ENCODE peak calls at places on chromosomes 11 and 22, in seven cellular contexts. One of them, this sample, is unnamed.

GRCh38 chr11:95832763-95833162 is 42.5 kb downstream of the CEP57 start:
- DNase-seq in IMR-90: peak; percentile 97
- DNase-seq in CD8-positive, alpha-beta T cell: no peak
- DNase-seq in HepG2: no peak
- DNase-seq in Peyer's patch: no peak
- DNase-seq in stomach: no peak
- DNase-seq in pancreas: no peak
- DNase-seq in this sample: no peak

GRCh38 chr22:43273902-43274484 is 69.2 kb downstream of the SCUBE1 start:
- DNase-seq in IMR-90: peak; percentile 46
- DNase-seq in CD8-positive, alpha-beta T cell: peak; percentile 64
- DNase-seq in HepG2: peak; percentile 47
- DNase-seq in Peyer's patch: peak; percentile 62
- DNase-seq in stomach: peak; percentile 47
- DNase-seq in pancreas: peak; percentile 28
- DNase-seq in this sample: no peak

GRCh38 chr22:44645083-44645482 is 56.9 kb upstream of the PRR5 start:
- DNase-seq in IMR-90: no peak
- DNase-seq in CD8-positive, alpha-beta T cell: no peak
- DNase-seq in HepG2: peak; percentile 82
- DNase-seq in Peyer's patch: no peak
- DNase-seq in stomach: no peak
- DNase-seq in pancreas: no peak
- DNase-seq in this sample: no peak

GRCh38 chr11:84227970-84228369 is 941.8 kb upstream of the CCDC90B start:
- DNase-seq in IMR-90: no peak
- DNase-seq in CD8-positive, alpha-beta T cell: no peak
- DNase-seq in HepG2: no peak
- DNase-seq in Peyer's patch: no peak
- DNase-seq in stomach: no peak
- DNase-seq in pancreas: no peak
- DNase-seq in this sample: no peak

GRCh38 chr11:67463186-67463585 is 5.9 kb downstream of the TMEM134 start:
- DNase-seq in IMR-90: no peak
- DNase-seq in CD8-positive, alpha-beta T cell: no peak
- DNase-seq in HepG2: no peak
- DNase-seq in Peyer's patch: no peak
- DNase-seq in stomach: no peak
- DNase-seq in pancreas: no peak
- DNase-seq in this sample: no peak

GRCh38 chr11:121625784-121626506 is 173.2 kb upstream of the SORL1-AS1 start:
- DNase-seq in IMR-90: no peak
- DNase-seq in CD8-positive, alpha-beta T cell: no peak
- DNase-seq in HepG2: no peak
- DNase-seq in Peyer's patch: no peak
- DNase-seq in stomach: no peak
- DNase-seq in pancreas: no peak
- DNase-seq in this sample: no peak

GRCh38 chr11:115558635-115559034 is 54.4 kb upstream of the CADM1 start:
- DNase-seq in IMR-90: no peak
- DNase-seq in CD8-positive, alpha-beta T cell: no peak
- DNase-seq in HepG2: no peak
- DNase-seq in Peyer's patch: no peak
- DNase-seq in stomach: no peak
- DNase-seq in pancreas: no peak
- DNase-seq in this sample: no peak

GRCh38 chr22:25764270-25765015 is 22.5 kb downstream of the MYO18B start:
- DNase-seq in IMR-90: no peak
- DNase-seq in CD8-positive, alpha-beta T cell: no peak
- DNase-seq in HepG2: no peak
- DNase-seq in Peyer's patch: no peak
- DNase-seq in stomach: no peak
- DNase-seq in pancreas: no peak
- DNase-seq in this sample: no peak

GRCh38 chr22:50039669-50040458 is 18.2 kb downstream of the TTLL8 start:
- DNase-seq in IMR-90: no peak
- DNase-seq in CD8-positive, alpha-beta T cell: no peak
- DNase-seq in HepG2: no peak
- DNase-seq in Peyer's patch: no peak
- DNase-seq in stomach: no peak
- DNase-seq in pancreas: no peak
- DNase-seq in this sample: no peak

GRCh38 chr11:10777806-10778205 is 26.8 kb downstream of the CTR9 start:
- DNase-seq in IMR-90: peak; percentile 35
- DNase-seq in CD8-positive, alpha-beta T cell: no peak
- DNase-seq in HepG2: no peak
- DNase-seq in Peyer's patch: no peak
- DNase-seq in stomach: no peak
- DNase-seq in pancreas: no peak
- DNase-seq in this sample: no peak

GRCh38 chr11:71420455-71421241 is 27.5 kb downstream of the DHCR7 start:
- DNase-seq in IMR-90: peak; percentile 55
- DNase-seq in CD8-positive, alpha-beta T cell: no peak
- DNase-seq in HepG2: peak; percentile 48
- DNase-seq in Peyer's patch: peak; percentile 74
- DNase-seq in stomach: peak; percentile 68
- DNase-seq in pancreas: peak; percentile 27
- DNase-seq in this sample: no peak

GRCh38 chr11:33515347-33515746 is 185.3 kb downstream of the C11orf91 start:
- DNase-seq in IMR-90: peak; percentile 76
- DNase-seq in CD8-positive, alpha-beta T cell: no peak
- DNase-seq in HepG2: no peak
- DNase-seq in Peyer's patch: no peak
- DNase-seq in stomach: no peak
- DNase-seq in pancreas: no peak
- DNase-seq in this sample: no peak

GRCh38 chr22:49544286-49544685 is 283.4 kb downstream of the BRD1 start:
- DNase-seq in IMR-90: no peak
- DNase-seq in CD8-positive, alpha-beta T cell: no peak
- DNase-seq in HepG2: no peak
- DNase-seq in Peyer's patch: no peak
- DNase-seq in stomach: no peak
- DNase-seq in pancreas: no peak
- DNase-seq in this sample: no peak

GRCh38 chr11:57480409-57481137 is 20.2 kb downstream of the RTN4RL2 start:
- DNase-seq in IMR-90: peak; percentile 25
- DNase-seq in CD8-positive, alpha-beta T cell: peak; percentile 74
- DNase-seq in HepG2: peak; percentile 61
- DNase-seq in Peyer's patch: peak; percentile 80
- DNase-seq in stomach: peak; percentile 78
- DNase-seq in pancreas: peak; percentile 62
- DNase-seq in this sample: peak; percentile 74

GRCh38 chr11:13012037-13012693 is 3.0 kb downstream of the RASSF10 start:
- DNase-seq in IMR-90: no peak
- DNase-seq in CD8-positive, alpha-beta T cell: no peak
- DNase-seq in HepG2: peak; percentile 40
- DNase-seq in Peyer's patch: no peak
- DNase-seq in stomach: peak; percentile 75
- DNase-seq in pancreas: peak; percentile 34
- DNase-seq in this sample: no peak

GRCh38 chr11:61499816-61500491 is 8.6 kb upstream of the LRRC10B start:
- DNase-seq in IMR-90: no peak
- DNase-seq in CD8-positive, alpha-beta T cell: no peak
- DNase-seq in HepG2: no peak
- DNase-seq in Peyer's patch: no peak
- DNase-seq in stomach: no peak
- DNase-seq in pancreas: no peak
- DNase-seq in this sample: no peak

GRCh38 chr11:61505640-61506155 is 2.9 kb upstream of the LRRC10B start:
- DNase-seq in IMR-90: no peak
- DNase-seq in CD8-positive, alpha-beta T cell: no peak
- DNase-seq in HepG2: no peak
- DNase-seq in Peyer's patch: no peak
- DNase-seq in stomach: no peak
- DNase-seq in pancreas: no peak
- DNase-seq in this sample: no peak

GRCh38 chr11:61505106-61505505 is 3.4 kb upstream of the LRRC10B start:
- DNase-seq in IMR-90: no peak
- DNase-seq in CD8-positive, alpha-beta T cell: no peak
- DNase-seq in HepG2: no peak
- DNase-seq in Peyer's patch: no peak
- DNase-seq in stomach: no peak
- DNase-seq in pancreas: no peak
- DNase-seq in this sample: no peak

GRCh38 chr11:61507012-61507768 is 1.4 kb upstream of the LRRC10B start:
- DNase-seq in IMR-90: no peak
- DNase-seq in CD8-positive, alpha-beta T cell: no peak
- DNase-seq in HepG2: no peak
- DNase-seq in Peyer's patch: no peak
- DNase-seq in stomach: no peak
- DNase-seq in pancreas: no peak
- DNase-seq in this sample: no peak

GRCh38 chr11:61503135-61503770 is 5.3 kb upstream of the LRRC10B start:
- DNase-seq in IMR-90: no peak
- DNase-seq in CD8-positive, alpha-beta T cell: no peak
- DNase-seq in HepG2: no peak
- DNase-seq in Peyer's patch: no peak
- DNase-seq in stomach: no peak
- DNase-seq in pancreas: no peak
- DNase-seq in this sample: no peak
- TF ChIP-seq CTCF in IMR-90: no peak
- TF ChIP-seq CTCF in CD8-positive, alpha-beta T cell: no peak
- TF ChIP-seq CTCF in HepG2: no peak
- TF ChIP-seq CTCF in Peyer's patch: no peak
- TF ChIP-seq CTCF in stomach: no peak
- TF ChIP-seq CTCF in pancreas: no peak
- TF ChIP-seq CTCF in this sample: no peak

GRCh38 chr11:104898685-104899013 is 389 bp upstream of the CASP12 start:
- DNase-seq in IMR-90: no peak
- DNase-seq in CD8-positive, alpha-beta T cell: no peak
- DNase-seq in HepG2: no peak
- DNase-seq in Peyer's patch: no peak
- DNase-seq in stomach: no peak
- DNase-seq in pancreas: no peak
- DNase-seq in this sample: no peak
- H3K4me3 ChIP-seq in IMR-90: no peak overlapping the region
- H3K4me3 ChIP-seq in CD8-positive, alpha-beta T cell: no peak overlapping the region
- H3K4me3 ChIP-seq in HepG2: no peak overlapping the region
- H3K4me3 ChIP-seq in Peyer's patch: peak overlapping the region; percentile 29
- H3K4me3 ChIP-seq in stomach: no peak overlapping the region
- H3K4me3 ChIP-seq in pancreas: peak overlapping the region; percentile 21
- H3K4me3 ChIP-seq in this sample: peak overlapping the region; percentile 29

GRCh38 chr11:64284962-64285884 is at the start of gene GPR137:
- DNase-seq in IMR-90: peak; percentile 56
- DNase-seq in CD8-positive, alpha-beta T cell: peak; percentile 98
- DNase-seq in HepG2: peak; percentile 50
- DNase-seq in Peyer's patch: peak; percentile 94
- DNase-seq in stomach: peak; percentile 92
- DNase-seq in pancreas: peak; percentile 82
- DNase-seq in this sample: peak; percentile 90
- TF ChIP-seq CTCF in IMR-90: no peak
- TF ChIP-seq CTCF in CD8-positive, alpha-beta T cell: no peak
- TF ChIP-seq CTCF in HepG2: no peak
- TF ChIP-seq CTCF in Peyer's patch: no peak
- TF ChIP-seq CTCF in stomach: no peak
- TF ChIP-seq CTCF in pancreas: no peak
- TF ChIP-seq CTCF in this sample: no peak

GRCh38 chr22:19891350-19892248 is 36.9 kb upstream of the GNB1L start:
- DNase-seq in IMR-90: peak; percentile 89
- DNase-seq in CD8-positive, alpha-beta T cell: peak; percentile 86
- DNase-seq in HepG2: peak; percentile 71
- DNase-seq in Peyer's patch: peak; percentile 80
- DNase-seq in stomach: no peak
- DNase-seq in pancreas: no peak
- DNase-seq in this sample: no peak
- H3K4me3 ChIP-seq in IMR-90: no peak overlapping the region
- H3K4me3 ChIP-seq in CD8-positive, alpha-beta T cell: peak overlapping the region; percentile 55
- H3K4me3 ChIP-seq in HepG2: no peak overlapping the region
- H3K4me3 ChIP-seq in Peyer's patch: peak overlapping the region; percentile 30
- H3K4me3 ChIP-seq in stomach: peak overlapping the region; percentile 16
- H3K4me3 ChIP-seq in pancreas: no peak overlapping the region
- H3K4me3 ChIP-seq in this sample: peak overlapping the region; percentile 53

GRCh38 chr11:73530109-73530508 is 67.8 kb downstream of the FAM168A start:
- DNase-seq in IMR-90: no peak
- DNase-seq in CD8-positive, alpha-beta T cell: no peak
- DNase-seq in HepG2: no peak
- DNase-seq in Peyer's patch: peak; percentile 58
- DNase-seq in stomach: no peak
- DNase-seq in pancreas: no peak
- DNase-seq in this sample: no peak
- TF ChIP-seq CTCF in IMR-90: no peak
- TF ChIP-seq CTCF in CD8-positive, alpha-beta T cell: no peak
- TF ChIP-seq CTCF in HepG2: peak; percentile 36
- TF ChIP-seq CTCF in Peyer's patch: peak; percentile 69
- TF ChIP-seq CTCF in stomach: no peak
- TF ChIP-seq CTCF in pancreas: no peak
- TF ChIP-seq CTCF in this sample: no peak

DNA sequence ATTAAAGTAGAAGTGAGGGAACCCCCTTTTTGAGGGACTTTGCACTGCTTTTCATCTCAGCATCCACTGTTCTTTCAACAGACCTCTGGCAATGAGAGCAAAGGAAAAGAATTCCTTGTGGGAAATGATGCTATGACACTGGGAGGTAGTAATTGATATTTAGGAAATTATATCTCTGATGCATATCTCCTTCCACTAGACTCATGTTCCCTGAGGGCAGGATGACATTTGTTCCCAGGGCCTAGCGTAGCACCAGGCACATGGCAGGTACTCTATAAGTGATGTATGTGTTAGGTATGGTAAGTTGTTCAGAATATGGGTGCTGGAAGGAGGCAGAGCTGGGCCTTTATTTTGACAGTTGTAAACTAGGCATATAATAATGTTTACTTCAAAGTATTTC is 142.9 kb downstream of the CCDC81 start:
- DNase-seq in IMR-90: no peak
- DNase-seq in CD8-positive, alpha-beta T cell: no peak
- DNase-seq in HepG2: no peak
- DNase-seq in Peyer's patch: no peak
- DNase-seq in stomach: no peak
- DNase-seq in pancreas: no peak
- DNase-seq in this sample: no peak
- H3K4me3 ChIP-seq in IMR-90: no peak overlapping the region
- H3K4me3 ChIP-seq in CD8-positive, alpha-beta T cell: no peak overlapping the region
- H3K4me3 ChIP-seq in HepG2: no peak overlapping the region
- H3K4me3 ChIP-seq in Peyer's patch: no peak overlapping the region
- H3K4me3 ChIP-seq in stomach: no peak overlapping the region
- H3K4me3 ChIP-seq in pancreas: no peak overlapping the region
- H3K4me3 ChIP-seq in this sample: no peak overlapping the region

DNA sequence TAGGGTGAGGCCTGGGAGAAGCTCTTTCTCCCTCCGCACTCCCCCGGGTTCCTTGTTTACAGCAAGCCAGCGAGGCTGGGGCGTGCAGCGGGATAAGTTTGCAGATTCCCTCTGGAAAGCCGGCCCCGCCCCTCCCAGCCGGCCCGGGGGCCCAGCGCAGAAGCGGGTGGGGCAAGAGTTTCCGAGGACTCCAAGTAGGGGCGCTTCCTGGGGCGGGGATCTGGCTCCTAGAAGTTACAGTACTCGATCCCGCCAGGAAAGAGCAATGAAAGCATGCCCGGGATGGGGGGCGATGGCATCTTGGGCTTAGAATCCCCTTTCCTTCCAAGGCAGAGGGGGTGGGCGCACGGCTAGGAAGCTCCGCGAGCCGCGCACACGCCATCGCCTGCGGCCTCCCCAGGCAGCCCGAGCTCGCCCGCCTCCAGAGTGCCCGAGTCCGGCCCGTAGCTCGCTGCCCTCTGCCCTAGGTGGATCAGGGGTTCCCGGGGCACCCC is 385 bp downstream of the TST start:
- DNase-seq in IMR-90: peak; percentile 55
- DNase-seq in CD8-positive, alpha-beta T cell: no peak
- DNase-seq in HepG2: peak; percentile 40
- DNase-seq in Peyer's patch: peak; percentile 80
- DNase-seq in stomach: peak; percentile 67
- DNase-seq in pancreas: no peak
- DNase-seq in this sample: no peak
- TF ChIP-seq CTCF in IMR-90: no peak
- TF ChIP-seq CTCF in CD8-positive, alpha-beta T cell: no peak
- TF ChIP-seq CTCF in HepG2: no peak
- TF ChIP-seq CTCF in Peyer's patch: no peak
- TF ChIP-seq CTCF in stomach: no peak
- TF ChIP-seq CTCF in pancreas: no peak
- TF ChIP-seq CTCF in this sample: no peak

GRCh38 chr11:129846508-129847335 is 31.1 kb downstream of the TMEM45B start:
- DNase-seq in IMR-90: peak; percentile 92
- DNase-seq in CD8-positive, alpha-beta T cell: no peak
- DNase-seq in HepG2: peak; percentile 83
- DNase-seq in Peyer's patch: no peak
- DNase-seq in stomach: no peak
- DNase-seq in pancreas: no peak
- DNase-seq in this sample: no peak
- H3K4me3 ChIP-seq in IMR-90: no peak overlapping the region
- H3K4me3 ChIP-seq in CD8-positive, alpha-beta T cell: no peak overlapping the region
- H3K4me3 ChIP-seq in HepG2: no peak overlapping the region
- H3K4me3 ChIP-seq in Peyer's patch: no peak overlapping the region
- H3K4me3 ChIP-seq in stomach: no peak overlapping the region
- H3K4me3 ChIP-seq in pancreas: no peak overlapping the region
- H3K4me3 ChIP-seq in this sample: no peak overlapping the region

This sample was measured in breast epithelium.